ENCODE peak calls at places on chromosomes 6 and 20, in nine cellular contexts. V is HFFc6; B is ovary; U is EH; M is ELF-1; N is CD8-positive, alpha-beta T cell; Z is activated T-helper 9 cell treated with anti-CD3 and anti-CD28 coated beads, Interleukin-2, amount 50 U/mL, for 16 hours; D is RWPE1; X is naive thymus-derived CD4-positive, alpha-beta T cell. T is an unnamed sample.

GRCh38 chr20:19757973-19758887 is at the start of gene RIN2:
- DNase-seq in Z (no peak), V (peak), N (no peak), B (peak), U (peak), X (no peak), M (peak), D (peak), T (no peak)

GRCh38 chr6:5401845-5402738 is 140.8 kb downstream of the FARS2 start:
- DNase-seq in U (peak), X (no peak), B (no peak), N (no peak), M (no peak), V (peak), D (no peak), Z (no peak), T (no peak)

GRCh38 chr6:72619883-72620696 is 1.8 kb upstream of the KCNQ5 start:
- DNase-seq in N (peak), X (peak), U (peak), Z (peak), D (no peak), B (no peak), V (peak), M (peak), T (peak)

GRCh38 chr20:49276201-49276894 is 1.5 kb downstream of the ZNFX1 start:
- DNase-seq in M (no peak), D (no peak), V (peak), Z (peak), N (peak), B (no peak), X (peak), U (peak), T (peak)

GRCh38 chr20:33169176-33169794 is 1.3 kb downstream of the BPIFA2 start:
- DNase-seq in N (no peak), V (no peak), X (no peak), M (peak), D (no peak), Z (no peak), B (no peak), U (no peak), T (no peak)

GRCh38 chr20:19993937-19994667 is 23.1 kb upstream of the NAA20 start:
- DNase-seq in M (peak), V (peak), B (no peak), Z (no peak), U (peak), D (peak), N (no peak), X (no peak), T (no peak)

GRCh38 chr6:130625825-130626500 is 201.2 kb upstream of the SMLR1 start:
- DNase-seq in B (no peak), V (peak), D (peak), U (peak), N (no peak), Z (no peak), M (no peak), X (no peak), T (no peak)

GRCh38 chr20:22582960-22583772 is 1.2 kb downstream of the FOXA2 start:
- DNase-seq in X (no peak), V (no peak), M (peak), N (no peak), B (no peak), Z (no peak), U (no peak), D (no peak), T (no peak)

GRCh38 chr6:72826744-72827438 is 205.0 kb downstream of the KCNQ5 start:
- DNase-seq in B (no peak), V (peak), X (no peak), D (no peak), N (no peak), M (no peak), Z (no peak), U (peak), T (no peak)

GRCh38 chr6:15308445-15309213 is 62.8 kb downstream of the JARID2 start:
- DNase-seq in M (no peak), U (peak), Z (no peak), V (no peak), D (no peak), X (no peak), B (no peak), N (no peak), T (no peak)

GRCh38 chr6:16803294-16804006 is 42.2 kb upstream of the ATXN1 start:
- DNase-seq in Z (no peak), N (no peak), M (peak), X (no peak), V (no peak), B (peak), U (no peak), D (no peak), T (no peak)

GRCh38 chr6:17962436-17963031 is 24.9 kb downstream of the KIF13A start:
- DNase-seq in Z (no peak), B (no peak), X (no peak), N (no peak), D (peak), M (peak), V (peak), U (peak), T (peak)

GRCh38 chr6:90106449-90106848 is 190.2 kb downstream of the BACH2 start:
- DNase-seq in X (no peak), D (no peak), Z (no peak), U (no peak), B (no peak), V (no peak), M (no peak), N (no peak), T (no peak)

GRCh38 chr6:85126448-85127178 is 323.3 kb upstream of the NT5E start:
- DNase-seq in V (peak), X (no peak), Z (no peak), M (peak), B (no peak), U (peak), N (no peak), D (peak), T (peak)

GRCh38 chr6:41442800-41443501 is 103.2 kb upstream of the FOXP4 start:
- DNase-seq in U (peak), Z (no peak), V (no peak), X (no peak), D (no peak), N (no peak), M (peak), B (peak), T (no peak)

GRCh38 chr6:2943564-2943955 is 27.8 kb downstream of the SERPINB6 start:
- DNase-seq in U (no peak), Z (no peak), X (no peak), N (no peak), D (no peak), V (no peak), M (no peak), B (no peak), T (no peak)

GRCh38 chr20:22861231-22861980 is 173.7 kb upstream of the SSTR4 start:
- DNase-seq in B (no peak), D (no peak), U (peak), Z (no peak), V (no peak), N (no peak), M (no peak), X (no peak), T (no peak)

GRCh38 chr6:8082954-8083858 is 19.0 kb upstream of the BLOC1S5 start:
- DNase-seq in Z (no peak), B (no peak), M (no peak), U (peak), X (no peak), V (peak), N (no peak), D (peak), T (no peak)

GRCh38 chr6:122569372-122569771 is 40.8 kb upstream of the PKIB start:
- DNase-seq in M (no peak), D (no peak), U (no peak), Z (no peak), B (no peak), V (no peak), N (no peak), X (no peak), T (no peak)

GRCh38 chr6:3228791-3229565 is 1.5 kb upstream of the TUBB2B start:
- DNase-seq in X (peak), V (no peak), B (no peak), U (no peak), D (no peak), Z (no peak), N (peak), M (peak), T (no peak)

GRCh38 chr6:45477785-45478184 is 100.1 kb upstream of the SUPT3H start:
- DNase-seq in Z (no peak), B (no peak), V (no peak), X (no peak), M (no peak), D (no peak), U (no peak), N (no peak), T (no peak)